ENCODE peak calls at places on chromosome 13, in seven cellular contexts. One of them, this sample, is unnamed.
A peak's percentile ranks its signal among the peaks of the same experiment; 100 is the strongest.

GRCh38 chr13:93220073-93220472 is 6.5 kb upstream of the GPC6 start:
- DNase-seq in activated gamma-delta T cell treated with Interleukin-2 at 50 U/mL for 16 hours: no peak
- DNase-seq in cerebellar nuclear complex: no peak
- DNase-seq in Calu3: no peak
- DNase-seq in LoVo: no peak
- DNase-seq in osteoblast: peak; percentile 15
- DNase-seq in hippocampal formation: no peak
- DNase-seq in this sample: no peak

GRCh38 chr13:108193806-108194205 is 21.5 kb downstream of the LIG4 start:
- DNase-seq in activated gamma-delta T cell treated with Interleukin-2 at 50 U/mL for 16 hours: no peak
- DNase-seq in cerebellar nuclear complex: no peak
- DNase-seq in Calu3: no peak
- DNase-seq in LoVo: no peak
- DNase-seq in osteoblast: no peak
- DNase-seq in hippocampal formation: no peak
- DNase-seq in this sample: no peak

GRCh38 chr13:108961542-108962125 is 332.2 kb downstream of the MYO16 start:
- DNase-seq in activated gamma-delta T cell treated with Interleukin-2 at 50 U/mL for 16 hours: peak; percentile 5
- DNase-seq in cerebellar nuclear complex: no peak
- DNase-seq in Calu3: no peak
- DNase-seq in LoVo: peak; percentile 76
- DNase-seq in osteoblast: peak; percentile 14
- DNase-seq in hippocampal formation: no peak
- DNase-seq in this sample: no peak

GRCh38 chr13:92716749-92717148 is 509.9 kb upstream of the GPC6 start:
- DNase-seq in activated gamma-delta T cell treated with Interleukin-2 at 50 U/mL for 16 hours: no peak
- DNase-seq in cerebellar nuclear complex: no peak
- DNase-seq in Calu3: no peak
- DNase-seq in LoVo: no peak
- DNase-seq in osteoblast: no peak
- DNase-seq in hippocampal formation: no peak
- DNase-seq in this sample: no peak

GRCh38 chr13:66849706-66850105 is 380.4 kb downstream of the PCDH9 start:
- DNase-seq in activated gamma-delta T cell treated with Interleukin-2 at 50 U/mL for 16 hours: no peak
- DNase-seq in cerebellar nuclear complex: no peak
- DNase-seq in Calu3: no peak
- DNase-seq in LoVo: no peak
- DNase-seq in osteoblast: no peak
- DNase-seq in hippocampal formation: no peak
- DNase-seq in this sample: no peak

GRCh38 chr13:95540848-95541247 is 11.7 kb upstream of the CLDN10 start:
- DNase-seq in activated gamma-delta T cell treated with Interleukin-2 at 50 U/mL for 16 hours: no peak
- DNase-seq in cerebellar nuclear complex: no peak
- DNase-seq in Calu3: no peak
- DNase-seq in LoVo: no peak
- DNase-seq in osteoblast: no peak
- DNase-seq in hippocampal formation: peak; percentile 39
- DNase-seq in this sample: no peak

GRCh38 chr13:20715340-20715732 is 11.8 kb downstream of the IL17D start:
- DNase-seq in activated gamma-delta T cell treated with Interleukin-2 at 50 U/mL for 16 hours: no peak
- DNase-seq in cerebellar nuclear complex: no peak
- DNase-seq in Calu3: no peak
- DNase-seq in LoVo: no peak
- DNase-seq in osteoblast: no peak
- DNase-seq in hippocampal formation: no peak
- DNase-seq in this sample: no peak

GRCh38 chr13:41467546-41467945 is 10.2 kb downstream of the RGCC start:
- DNase-seq in activated gamma-delta T cell treated with Interleukin-2 at 50 U/mL for 16 hours: no peak
- DNase-seq in cerebellar nuclear complex: no peak
- DNase-seq in Calu3: no peak
- DNase-seq in LoVo: no peak
- DNase-seq in osteoblast: no peak
- DNase-seq in hippocampal formation: no peak
- DNase-seq in this sample: no peak

GRCh38 chr13:67383358-67383757 is 153.2 kb upstream of the PCDH9 start:
- DNase-seq in activated gamma-delta T cell treated with Interleukin-2 at 50 U/mL for 16 hours: no peak
- DNase-seq in cerebellar nuclear complex: no peak
- DNase-seq in Calu3: no peak
- DNase-seq in LoVo: no peak
- DNase-seq in osteoblast: no peak
- DNase-seq in hippocampal formation: no peak
- DNase-seq in this sample: no peak

GRCh38 chr13:39729161-39729560 is 73.7 kb downstream of the COG6 start:
- DNase-seq in activated gamma-delta T cell treated with Interleukin-2 at 50 U/mL for 16 hours: no peak
- DNase-seq in cerebellar nuclear complex: no peak
- DNase-seq in Calu3: no peak
- DNase-seq in LoVo: no peak
- DNase-seq in osteoblast: no peak
- DNase-seq in hippocampal formation: no peak
- DNase-seq in this sample: no peak

GRCh38 chr13:76848596-76848995 is 37.6 kb downstream of the KCTD12 start:
- DNase-seq in activated gamma-delta T cell treated with Interleukin-2 at 50 U/mL for 16 hours: no peak
- DNase-seq in cerebellar nuclear complex: no peak
- DNase-seq in Calu3: no peak
- DNase-seq in LoVo: no peak
- DNase-seq in osteoblast: no peak
- DNase-seq in hippocampal formation: no peak
- DNase-seq in this sample: no peak

GRCh38 chr13:79522583-79522982 is 41.6 kb downstream of the NDFIP2 start:
- DNase-seq in activated gamma-delta T cell treated with Interleukin-2 at 50 U/mL for 16 hours: no peak
- DNase-seq in cerebellar nuclear complex: no peak
- DNase-seq in Calu3: no peak
- DNase-seq in LoVo: no peak
- DNase-seq in osteoblast: peak; percentile 52
- DNase-seq in hippocampal formation: no peak
- DNase-seq in this sample: no peak

GRCh38 chr13:46569471-46569870 is 16.5 kb downstream of the LRCH1 start:
- DNase-seq in activated gamma-delta T cell treated with Interleukin-2 at 50 U/mL for 16 hours: no peak
- DNase-seq in cerebellar nuclear complex: peak; percentile 90
- DNase-seq in Calu3: no peak
- DNase-seq in LoVo: no peak
- DNase-seq in osteoblast: no peak
- DNase-seq in hippocampal formation: no peak
- DNase-seq in this sample: no peak

GRCh38 chr13:80669112-80669511 is 328.2 kb upstream of the SPRY2 start:
- DNase-seq in activated gamma-delta T cell treated with Interleukin-2 at 50 U/mL for 16 hours: no peak
- DNase-seq in cerebellar nuclear complex: no peak
- DNase-seq in Calu3: no peak
- DNase-seq in LoVo: no peak
- DNase-seq in osteoblast: no peak
- DNase-seq in hippocampal formation: no peak
- DNase-seq in this sample: no peak

GRCh38 chr13:23620211-23620610 is 50.0 kb downstream of the TNFRSF19 start:
- DNase-seq in activated gamma-delta T cell treated with Interleukin-2 at 50 U/mL for 16 hours: no peak
- DNase-seq in cerebellar nuclear complex: no peak
- DNase-seq in Calu3: no peak
- DNase-seq in LoVo: no peak
- DNase-seq in osteoblast: no peak
- DNase-seq in hippocampal formation: no peak
- DNase-seq in this sample: no peak

GRCh38 chr13:44305216-44305615 is 68.4 kb upstream of the SERP2 start:
- DNase-seq in activated gamma-delta T cell treated with Interleukin-2 at 50 U/mL for 16 hours: no peak
- DNase-seq in cerebellar nuclear complex: no peak
- DNase-seq in Calu3: no peak
- DNase-seq in LoVo: no peak
- DNase-seq in osteoblast: no peak
- DNase-seq in hippocampal formation: no peak
- DNase-seq in this sample: no peak

GRCh38 chr13:32376642-32377418 is 51.1 kb downstream of the N4BP2L1 start:
- DNase-seq in activated gamma-delta T cell treated with Interleukin-2 at 50 U/mL for 16 hours: no peak
- DNase-seq in cerebellar nuclear complex: no peak
- DNase-seq in Calu3: no peak
- DNase-seq in LoVo: no peak
- DNase-seq in osteoblast: no peak
- DNase-seq in hippocampal formation: no peak
- DNase-seq in this sample: no peak

This sample was measured in memory B cell.